ENCODE peak calls at places on chromosomes 13 and 19, in ten cellular contexts. O is AG04450, A is uterus, I is breast epithelium, C is fibroblast of lung, D is MG63, X is cardiac muscle cell, B is RWPE2, R is brain microvascular endothelial cell, N is stomach. L is an unnamed sample.

GRCh38 chr13:44169018-44169909 is 204.4 kb upstream of the SERP2 start:
- DNase-seq in O (no peak), A (no peak), I (no peak), C (no peak), D (no peak), X (peak; percentile 23), B (no peak), R (no peak), N (no peak), L (no peak)

GRCh38 chr13:98571955-98572662 is 4.8 kb downstream of the STK24 start:
- DNase-seq in O (no peak), A (no peak), I (no peak), C (peak; percentile 44), D (no peak), X (no peak), B (no peak), R (no peak), N (no peak), L (peak; percentile 68)

GRCh38 chr13:113748101-113748861 is 10.7 kb upstream of the TMEM255B start:
- DNase-seq in O (no peak), A (no peak), I (no peak), C (no peak), D (no peak), X (no peak), B (no peak), R (no peak), N (no peak), L (peak; percentile 33)

GRCh38 chr13:65555973-65556372 is 1674.2 kb downstream of the PCDH9 start:
- DNase-seq in O (no peak), A (no peak), I (no peak), C (no peak), D (no peak), X (no peak), B (no peak), R (no peak), N (no peak), L (no peak)

GRCh38 chr13:59247166-59247565 is 916.6 kb downstream of the DIAPH3 start:
- DNase-seq in O (no peak), A (no peak), I (no peak), C (no peak), D (no peak), X (no peak), B (no peak), R (no peak), N (peak; percentile 49), L (no peak)

GRCh38 chr19:3370214-3370720 is 3.9 kb downstream of the NFIC start:
- DNase-seq in O (no peak), A (peak; percentile 72), I (no peak), C (no peak), D (no peak), X (no peak), B (no peak), R (no peak), N (no peak), L (no peak)

GRCh38 chr13:75946746-75947397 is 310.7 kb downstream of the LMO7 start:
- DNase-seq in O (no peak), A (no peak), I (no peak), C (no peak), D (no peak), X (no peak), B (no peak), R (no peak), N (no peak), L (peak; percentile 6)

GRCh38 chr19:45717131-45717982 is 13.3 kb downstream of the FBXO46 start:
- DNase-seq in O (peak; percentile 97), A (peak; percentile 99), I (peak; percentile 99), C (peak; percentile 98), D (peak; percentile 100), X (peak; percentile 100), B (peak; percentile 99), R (peak; percentile 97), N (peak; percentile 99), L (peak; percentile 100)

GRCh38 chr13:63625869-63626268 is 2210.2 kb upstream of the PCDH20 start:
- DNase-seq in O (no peak), A (no peak), I (no peak), C (peak; percentile 31), D (peak; percentile 28), X (no peak), B (no peak), R (peak; percentile 11), N (no peak), L (no peak)

GRCh38 chr19:9075064-9075964 is 11.5 kb upstream of the OR1M1 start:
- DNase-seq in O (peak; percentile 39), A (peak; percentile 96), I (peak; percentile 69), C (peak; percentile 99), D (peak; percentile 99), X (peak; percentile 37), B (peak; percentile 99), R (peak; percentile 97), N (peak; percentile 58), L (no peak)

GRCh38 chr13:32426191-32426980 is 1.5 kb downstream of the N4BP2L1 start:
- DNase-seq in O (no peak), A (no peak), I (no peak), C (no peak), D (no peak), X (no peak), B (no peak), R (no peak), N (no peak), L (no peak)

GRCh38 chr19:19866599-19867248 is 1.0 kb downstream of the ZNF253 start:
- DNase-seq in O (no peak), A (no peak), I (no peak), C (peak; percentile 1), D (no peak), X (peak; percentile 73), B (no peak), R (no peak), N (no peak), L (no peak)

DNA sequence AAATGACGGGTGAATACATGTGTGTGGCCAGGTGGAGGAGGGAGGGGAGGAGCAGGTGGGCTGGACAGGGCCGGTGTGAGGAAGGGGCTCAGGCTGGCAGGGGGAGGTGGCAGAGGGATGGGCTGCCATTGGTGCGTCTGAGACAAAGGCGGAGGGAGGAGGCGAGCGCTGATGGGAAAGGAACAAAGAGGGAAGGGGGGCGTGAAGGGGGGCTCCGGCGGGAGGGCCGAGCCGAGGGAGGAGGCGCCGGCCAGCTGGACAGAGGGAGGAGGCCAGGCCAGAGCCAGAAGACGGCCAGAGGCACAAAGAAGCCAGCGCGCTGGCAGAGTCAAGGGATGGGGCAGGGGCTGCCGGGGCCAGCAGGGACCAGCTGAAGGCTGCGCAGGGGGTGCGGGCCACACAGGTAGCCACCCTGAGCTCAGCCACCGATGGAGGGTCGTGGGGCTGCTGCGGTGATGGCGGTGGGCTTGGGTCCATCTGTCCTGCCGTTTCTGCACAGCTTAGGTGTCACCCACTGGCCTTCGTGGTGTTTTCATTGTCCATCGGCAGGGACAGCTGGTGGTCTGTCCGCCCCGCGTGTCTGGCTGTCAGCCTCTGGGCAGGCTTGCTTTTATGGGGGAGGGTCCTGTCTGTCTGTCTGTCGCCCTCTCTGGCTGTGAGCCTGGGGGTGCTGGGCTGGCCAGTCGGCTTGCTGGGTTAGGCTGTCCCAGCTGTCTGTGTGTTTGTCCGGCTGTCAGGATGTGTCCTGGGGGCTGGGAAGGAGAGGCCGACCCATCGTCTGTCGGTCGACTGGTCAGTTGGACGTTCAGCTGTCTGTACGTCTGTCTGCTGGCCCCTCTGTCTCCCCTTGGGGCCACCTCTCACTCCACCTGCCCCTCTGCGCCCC is 2.2 kb downstream of the APC2 start:
- DNase-seq in O (no peak), A (no peak), I (no peak), C (no peak), D (no peak), X (no peak), B (no peak), R (no peak), N (no peak), L (no peak)
- H3K27me3 ChIP-seq in O (peaks cover 71% of the 10 kb centered on the region), A (peaks cover 33% of the 10 kb centered on the region), I (peaks cover 84% of the 10 kb centered on the region), C (peaks cover 68% of the 10 kb centered on the region), D (peaks cover 4% of the 10 kb centered on the region), X (peaks cover 100% of the 10 kb centered on the region), B (peaks cover 77% of the 10 kb centered on the region), R (peaks cover 72% of the 10 kb centered on the region), N (peaks cover 54% of the 10 kb centered on the region), L (peaks cover 98% of the 10 kb centered on the region)

DNA sequence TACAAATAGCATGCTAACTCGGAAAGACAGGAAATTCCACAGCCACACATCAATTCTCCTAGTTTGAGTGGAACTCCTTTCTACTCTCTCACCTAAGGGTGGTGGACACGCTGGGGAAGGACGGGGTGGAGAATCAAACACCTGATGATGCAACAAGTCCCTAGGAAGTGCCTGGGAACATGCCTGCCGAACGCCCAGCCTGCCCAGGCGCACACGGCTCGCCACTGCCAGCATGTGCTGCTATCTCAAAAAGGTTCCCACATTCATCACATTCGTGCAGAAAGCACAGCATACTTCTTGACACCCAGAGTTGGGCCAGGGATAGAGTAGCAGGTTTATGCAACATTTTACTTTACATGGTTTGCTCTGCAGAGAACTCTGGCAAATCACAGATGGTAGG is 164.6 kb downstream of the ABCC4 start:
- DNase-seq in O (no peak), A (no peak), I (no peak), C (no peak), D (no peak), X (no peak), B (no peak), R (no peak), N (no peak), L (no peak)
- H3K27me3 ChIP-seq in O (no peaks in the 10 kb centered on the region), A (no peaks in the 10 kb centered on the region), I (no peaks in the 10 kb centered on the region), C (no peaks in the 10 kb centered on the region), D (no peaks in the 10 kb centered on the region), X (no peaks in the 10 kb centered on the region), B (no peaks in the 10 kb centered on the region), R (no peaks in the 10 kb centered on the region), N (no peaks in the 10 kb centered on the region), L (no peaks in the 10 kb centered on the region)

DNA sequence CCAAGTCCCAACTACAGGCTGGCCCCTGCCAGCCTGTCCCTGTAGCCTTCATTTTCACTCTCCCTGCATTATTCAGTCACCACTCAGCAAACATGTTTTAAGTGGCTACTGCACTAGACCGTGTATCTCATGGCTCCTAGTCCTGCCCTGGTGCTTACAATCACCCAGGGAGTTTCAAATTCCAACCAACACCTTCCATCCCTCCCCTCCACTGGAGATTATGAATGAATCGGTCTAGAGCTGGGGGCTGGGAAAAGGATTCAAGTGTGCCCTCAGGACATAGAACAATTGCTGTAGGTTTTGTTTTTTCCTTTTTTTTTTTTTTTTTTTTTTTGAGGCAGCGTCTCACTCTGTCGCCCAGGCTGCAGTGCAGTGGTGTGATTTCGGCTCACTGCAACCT is 15.0 kb upstream of the TNFAIP8L1 start:
- DNase-seq in O (no peak), A (no peak), I (no peak), C (no peak), D (no peak), X (peak; percentile 46), B (no peak), R (no peak), N (no peak), L (no peak)
- H3K27me3 ChIP-seq in O (peaks cover 19% of the 10 kb centered on the region), A (no peaks in the 10 kb centered on the region), I (peaks cover 20% of the 10 kb centered on the region), C (peaks cover 3% of the 10 kb centered on the region), D (peaks cover 6% of the 10 kb centered on the region), X (no peaks in the 10 kb centered on the region), B (no peaks in the 10 kb centered on the region), R (peaks cover 9% of the 10 kb centered on the region), N (no peaks in the 10 kb centered on the region), L (peaks cover 11% of the 10 kb centered on the region)

DNA sequence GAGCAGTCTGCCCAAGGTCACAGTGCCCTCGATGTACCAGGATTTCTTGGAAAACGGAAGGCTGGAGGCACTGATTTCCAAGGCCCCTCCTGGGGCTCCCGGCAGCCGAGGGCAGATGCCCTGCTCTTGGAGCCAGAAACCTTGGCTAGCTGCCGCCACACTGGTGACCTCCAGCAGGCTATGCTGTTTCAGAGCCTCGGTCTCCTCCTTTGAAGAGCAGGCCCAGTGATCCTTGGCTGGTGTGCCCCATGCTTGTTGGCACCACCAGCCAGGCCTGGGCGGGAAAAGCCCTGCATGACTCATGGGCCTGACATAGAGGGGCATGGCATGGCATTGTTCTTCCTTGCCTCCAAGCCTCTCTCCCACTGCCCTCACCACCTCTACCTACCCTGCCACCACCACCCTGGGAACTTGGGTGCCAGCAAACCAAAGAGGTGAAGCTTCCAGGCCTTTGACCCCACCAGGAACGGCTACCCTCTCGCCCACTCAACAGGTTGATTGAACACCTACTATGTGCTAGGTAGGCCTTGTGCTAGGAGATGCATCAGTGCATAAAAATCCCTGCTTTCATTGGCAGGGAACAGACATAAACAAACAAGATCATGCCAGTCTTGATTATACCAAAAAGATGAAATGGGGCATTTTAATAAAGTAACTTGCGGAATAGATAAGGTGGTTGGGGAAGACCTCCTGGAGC is 1.6 kb upstream of the CLEC11A start:
- DNase-seq in O (no peak), A (no peak), I (no peak), C (no peak), D (peak; percentile 92), X (no peak), B (no peak), R (no peak), N (no peak), L (no peak)
- H3K27me3 ChIP-seq in O (no peaks in the 10 kb centered on the region), A (no peaks in the 10 kb centered on the region), I (peaks cover 15% of the 10 kb centered on the region), C (no peaks in the 10 kb centered on the region), D (no peaks in the 10 kb centered on the region), X (peaks cover 29% of the 10 kb centered on the region), B (peaks cover 23% of the 10 kb centered on the region), R (no peaks in the 10 kb centered on the region), N (peaks cover 10% of the 10 kb centered on the region), L (peaks cover 59% of the 10 kb centered on the region)